ENCODE peak calls at places on chromosome 14, in six cellular contexts. One of them, this sample, is unnamed.

GRCh38 chr14:65791551-65791981 is 379.0 kb downstream of the FUT8 start:
- DNase-seq in iris pigment epithelial cell: peak
- DNase-seq in KG1: peak
- DNase-seq in effector memory CD8-positive, alpha-beta T cell: peak
- DNase-seq in mucosa of descending colon: no peak
- DNase-seq in SW480: no peak
- DNase-seq in this sample: no peak

GRCh38 chr14:28468191-28469151 is 298.1 kb upstream of the FOXG1 start:
- DNase-seq in mucosa of descending colon: no peak
- DNase-seq in SW480: no peak
- DNase-seq in KG1: no peak
- DNase-seq in effector memory CD8-positive, alpha-beta T cell: no peak
- DNase-seq in iris pigment epithelial cell: peak
- DNase-seq in this sample: no peak

GRCh38 chr14:94886931-94887330 is 117.0 kb upstream of the GSC start:
- DNase-seq in SW480: no peak
- DNase-seq in mucosa of descending colon: no peak
- DNase-seq in KG1: no peak
- DNase-seq in iris pigment epithelial cell: no peak
- DNase-seq in effector memory CD8-positive, alpha-beta T cell: no peak
- DNase-seq in this sample: no peak

GRCh38 chr14:91869556-91869955 is 2.2 kb upstream of the TC2N start:
- DNase-seq in KG1: no peak
- DNase-seq in iris pigment epithelial cell: peak
- DNase-seq in SW480: no peak
- DNase-seq in mucosa of descending colon: no peak
- DNase-seq in effector memory CD8-positive, alpha-beta T cell: no peak
- DNase-seq in this sample: no peak

GRCh38 chr14:59679872-59680271 is 103.3 kb upstream of the CCDC175 start:
- DNase-seq in SW480: no peak
- DNase-seq in KG1: no peak
- DNase-seq in effector memory CD8-positive, alpha-beta T cell: no peak
- DNase-seq in mucosa of descending colon: peak
- DNase-seq in iris pigment epithelial cell: peak
- DNase-seq in this sample: no peak

GRCh38 chr14:32938719-32939253 is at the start of gene NPAS3:
- DNase-seq in KG1: no peak
- DNase-seq in iris pigment epithelial cell: no peak
- DNase-seq in SW480: peak
- DNase-seq in mucosa of descending colon: no peak
- DNase-seq in effector memory CD8-positive, alpha-beta T cell: no peak
- DNase-seq in this sample: no peak

GRCh38 chr14:52961060-52961639 is 10.3 kb upstream of the FERMT2 start:
- DNase-seq in effector memory CD8-positive, alpha-beta T cell: peak
- DNase-seq in KG1: no peak
- DNase-seq in mucosa of descending colon: peak
- DNase-seq in iris pigment epithelial cell: peak
- DNase-seq in SW480: peak
- DNase-seq in this sample: peak

GRCh38 chr14:76473381-76474263 is 97.7 kb downstream of the ESRRB start:
- DNase-seq in iris pigment epithelial cell: peak
- DNase-seq in effector memory CD8-positive, alpha-beta T cell: no peak
- DNase-seq in KG1: no peak
- DNase-seq in mucosa of descending colon: no peak
- DNase-seq in SW480: no peak
- DNase-seq in this sample: no peak

GRCh38 chr14:104360522-104360921 is 219.0 kb upstream of the C14orf180 start:
- DNase-seq in iris pigment epithelial cell: no peak
- DNase-seq in mucosa of descending colon: no peak
- DNase-seq in SW480: no peak
- DNase-seq in effector memory CD8-positive, alpha-beta T cell: no peak
- DNase-seq in KG1: no peak
- DNase-seq in this sample: no peak

GRCh38 chr14:94081386-94081820 is 293 bp downstream of the IFI27L1 start:
- DNase-seq in effector memory CD8-positive, alpha-beta T cell: no peak
- DNase-seq in KG1: no peak
- DNase-seq in SW480: peak
- DNase-seq in iris pigment epithelial cell: peak
- DNase-seq in mucosa of descending colon: no peak
- DNase-seq in this sample: peak

GRCh38 chr14:21723431-21724045 is 49.9 kb upstream of the OR4E1 start:
- DNase-seq in mucosa of descending colon: peak
- DNase-seq in SW480: peak
- DNase-seq in effector memory CD8-positive, alpha-beta T cell: no peak
- DNase-seq in iris pigment epithelial cell: no peak
- DNase-seq in KG1: no peak
- DNase-seq in this sample: peak

GRCh38 chr14:103067231-103067954 is 10.0 kb upstream of the CDC42BPB start:
- DNase-seq in mucosa of descending colon: peak
- DNase-seq in KG1: no peak
- DNase-seq in iris pigment epithelial cell: no peak
- DNase-seq in effector memory CD8-positive, alpha-beta T cell: no peak
- DNase-seq in SW480: peak
- DNase-seq in this sample: no peak

GRCh38 chr14:100722367-100722766 is 4.3 kb upstream of the DLK1 start:
- DNase-seq in SW480: no peak
- DNase-seq in KG1: no peak
- DNase-seq in iris pigment epithelial cell: no peak
- DNase-seq in effector memory CD8-positive, alpha-beta T cell: no peak
- DNase-seq in mucosa of descending colon: no peak
- DNase-seq in this sample: no peak

GRCh38 chr14:88901991-88902390 is 77.5 kb downstream of the TTC8 start:
- DNase-seq in iris pigment epithelial cell: no peak
- DNase-seq in SW480: no peak
- DNase-seq in KG1: no peak
- DNase-seq in effector memory CD8-positive, alpha-beta T cell: no peak
- DNase-seq in mucosa of descending colon: no peak
- DNase-seq in this sample: no peak

GRCh38 chr14:104732355-104732804 is 8.4 kb downstream of the ADSS1 start:
- DNase-seq in KG1: no peak
- DNase-seq in iris pigment epithelial cell: no peak
- DNase-seq in SW480: no peak
- DNase-seq in effector memory CD8-positive, alpha-beta T cell: no peak
- DNase-seq in mucosa of descending colon: peak
- DNase-seq in this sample: no peak

GRCh38 chr14:45038256-45038655 is 45.7 kb upstream of the PRPF39 start:
- DNase-seq in SW480: no peak
- DNase-seq in effector memory CD8-positive, alpha-beta T cell: no peak
- DNase-seq in KG1: no peak
- DNase-seq in mucosa of descending colon: no peak
- DNase-seq in iris pigment epithelial cell: no peak
- DNase-seq in this sample: no peak

GRCh38 chr14:77120771-77121743 is 20.5 kb downstream of the ZDHHC22 start:
- DNase-seq in effector memory CD8-positive, alpha-beta T cell: peak
- DNase-seq in iris pigment epithelial cell: no peak
- DNase-seq in mucosa of descending colon: peak
- DNase-seq in SW480: no peak
- DNase-seq in KG1: no peak
- DNase-seq in this sample: peak

GRCh38 chr14:86787782-86788181 is 1205.2 kb downstream of the GALC start:
- DNase-seq in effector memory CD8-positive, alpha-beta T cell: no peak
- DNase-seq in SW480: peak
- DNase-seq in KG1: no peak
- DNase-seq in iris pigment epithelial cell: peak
- DNase-seq in mucosa of descending colon: no peak
- DNase-seq in this sample: no peak

GRCh38 chr14:102279688-102280348 is 25.1 kb downstream of the MOK start:
- DNase-seq in effector memory CD8-positive, alpha-beta T cell: no peak
- DNase-seq in KG1: no peak
- DNase-seq in mucosa of descending colon: no peak
- DNase-seq in SW480: peak
- DNase-seq in iris pigment epithelial cell: peak
- DNase-seq in this sample: no peak

GRCh38 chr14:99735189-99736135 is 51.4 kb downstream of the CYP46A1 start:
- DNase-seq in iris pigment epithelial cell: no peak
- DNase-seq in effector memory CD8-positive, alpha-beta T cell: no peak
- DNase-seq in mucosa of descending colon: no peak
- DNase-seq in KG1: no peak
- DNase-seq in SW480: no peak
- DNase-seq in this sample: no peak

GRCh38 chr14:32711103-32711680 is 227.5 kb upstream of the NPAS3 start:
- DNase-seq in KG1: peak
- DNase-seq in mucosa of descending colon: peak
- DNase-seq in iris pigment epithelial cell: peak
- DNase-seq in SW480: peak
- DNase-seq in effector memory CD8-positive, alpha-beta T cell: no peak
- DNase-seq in this sample: peak

GRCh38 chr14:70436867-70437266 is 15.1 kb upstream of the ADAM21 start:
- DNase-seq in SW480: no peak
- DNase-seq in mucosa of descending colon: no peak
- DNase-seq in iris pigment epithelial cell: no peak
- DNase-seq in effector memory CD8-positive, alpha-beta T cell: no peak
- DNase-seq in KG1: no peak
- DNase-seq in this sample: no peak

GRCh38 chr14:28152453-28153044 is 614.0 kb upstream of the FOXG1 start:
- DNase-seq in mucosa of descending colon: no peak
- DNase-seq in iris pigment epithelial cell: no peak
- DNase-seq in SW480: no peak
- DNase-seq in effector memory CD8-positive, alpha-beta T cell: no peak
- DNase-seq in KG1: no peak
- DNase-seq in this sample: no peak

GRCh38 chr14:29618323-29619067 is 309.2 kb downstream of the PRKD1 start:
- DNase-seq in KG1: no peak
- DNase-seq in effector memory CD8-positive, alpha-beta T cell: no peak
- DNase-seq in SW480: no peak
- DNase-seq in mucosa of descending colon: no peak
- DNase-seq in iris pigment epithelial cell: no peak
- DNase-seq in this sample: no peak

GRCh38 chr14:68784298-68784910 is 8.5 kb downstream of the ZFP36L1 start:
- DNase-seq in SW480: peak
- DNase-seq in KG1: no peak
- DNase-seq in iris pigment epithelial cell: peak
- DNase-seq in effector memory CD8-positive, alpha-beta T cell: no peak
- DNase-seq in mucosa of descending colon: peak
- DNase-seq in this sample: no peak

GRCh38 chr14:103594265-103594664 is 31.5 kb downstream of the COA8 start:
- DNase-seq in KG1: no peak
- DNase-seq in iris pigment epithelial cell: peak
- DNase-seq in effector memory CD8-positive, alpha-beta T cell: no peak
- DNase-seq in mucosa of descending colon: no peak
- DNase-seq in SW480: no peak
- DNase-seq in this sample: no peak

GRCh38 chr14:89422181-89422951 is 5.3 kb upstream of the FOXN3 start:
- DNase-seq in KG1: no peak
- DNase-seq in mucosa of descending colon: peak
- DNase-seq in effector memory CD8-positive, alpha-beta T cell: no peak
- DNase-seq in SW480: no peak
- DNase-seq in iris pigment epithelial cell: no peak
- DNase-seq in this sample: no peak

GRCh38 chr14:98278805-98279204 is 993.2 kb downstream of the BCL11B start:
- DNase-seq in iris pigment epithelial cell: no peak
- DNase-seq in KG1: no peak
- DNase-seq in effector memory CD8-positive, alpha-beta T cell: no peak
- DNase-seq in SW480: no peak
- DNase-seq in mucosa of descending colon: no peak
- DNase-seq in this sample: no peak

GRCh38 chr14:80211143-80212024 is at the start of gene DIO2:
- DNase-seq in SW480: no peak
- DNase-seq in KG1: no peak
- DNase-seq in effector memory CD8-positive, alpha-beta T cell: no peak
- DNase-seq in iris pigment epithelial cell: peak
- DNase-seq in mucosa of descending colon: peak
- DNase-seq in this sample: no peak

GRCh38 chr14:51627313-51627712 is 24.4 kb upstream of the FRMD6 start:
- DNase-seq in SW480: no peak
- DNase-seq in KG1: no peak
- DNase-seq in mucosa of descending colon: no peak
- DNase-seq in effector memory CD8-positive, alpha-beta T cell: no peak
- DNase-seq in iris pigment epithelial cell: no peak
- DNase-seq in this sample: no peak

GRCh38 chr14:30874120-30874998 is at the start of gene COCH:
- DNase-seq in KG1: no peak
- DNase-seq in iris pigment epithelial cell: no peak
- DNase-seq in mucosa of descending colon: peak
- DNase-seq in SW480: peak
- DNase-seq in effector memory CD8-positive, alpha-beta T cell: no peak
- DNase-seq in this sample: peak

GRCh38 chr14:97757491-97757890 is 960.3 kb downstream of the VRK1 start:
- DNase-seq in effector memory CD8-positive, alpha-beta T cell: no peak
- DNase-seq in SW480: no peak
- DNase-seq in KG1: no peak
- DNase-seq in iris pigment epithelial cell: no peak
- DNase-seq in mucosa of descending colon: no peak
- DNase-seq in this sample: no peak

GRCh38 chr14:74697543-74697942 is 15.3 kb downstream of the AREL1 start:
- DNase-seq in SW480: no peak
- DNase-seq in effector memory CD8-positive, alpha-beta T cell: no peak
- DNase-seq in iris pigment epithelial cell: peak
- DNase-seq in mucosa of descending colon: no peak
- DNase-seq in KG1: no peak
- DNase-seq in this sample: no peak

GRCh38 chr14:95137804-95138167 is 19.5 kb downstream of the DICER1 start:
- DNase-seq in mucosa of descending colon: peak
- DNase-seq in effector memory CD8-positive, alpha-beta T cell: no peak
- DNase-seq in KG1: no peak
- DNase-seq in SW480: no peak
- DNase-seq in iris pigment epithelial cell: no peak
- DNase-seq in this sample: no peak

GRCh38 chr14:20848316-20848954 is 42.8 kb upstream of the RNASE3 start:
- DNase-seq in SW480: peak
- DNase-seq in iris pigment epithelial cell: peak
- DNase-seq in KG1: no peak
- DNase-seq in mucosa of descending colon: no peak
- DNase-seq in effector memory CD8-positive, alpha-beta T cell: no peak
- DNase-seq in this sample: no peak

This sample was measured in Karpas-422.